ENCODE peak calls at places on chromosomes 2 and 18, in nine cellular contexts. One of them, this sample, is unnamed.

GRCh38 chr2:172088245-172089004 is 3.1 kb downstream of the DLX1 start:
- DNase-seq in choroid plexus epithelial cell: no peak
- DNase-seq in cardiac muscle cell: no peak
- DNase-seq in HepG2: no peak
- DNase-seq in ovary: peak
- DNase-seq in AG10803: no peak
- DNase-seq in tibial nerve: no peak
- DNase-seq in lower lobe of right lung: peak
- DNase-seq in cardiac fibroblast: no peak
- DNase-seq in this sample: no peak

GRCh38 chr2:69644506-69644979 is 1.0 kb upstream of the AAK1 start:
- DNase-seq in choroid plexus epithelial cell: no peak
- DNase-seq in cardiac muscle cell: no peak
- DNase-seq in HepG2: no peak
- DNase-seq in ovary: no peak
- DNase-seq in AG10803: no peak
- DNase-seq in tibial nerve: no peak
- DNase-seq in lower lobe of right lung: no peak
- DNase-seq in cardiac fibroblast: no peak
- DNase-seq in this sample: no peak

GRCh38 chr18:6606411-6607085 is 123.0 kb upstream of the ARHGAP28 start:
- DNase-seq in choroid plexus epithelial cell: no peak
- DNase-seq in cardiac muscle cell: no peak
- DNase-seq in HepG2: no peak
- DNase-seq in ovary: no peak
- DNase-seq in AG10803: no peak
- DNase-seq in tibial nerve: no peak
- DNase-seq in lower lobe of right lung: no peak
- DNase-seq in cardiac fibroblast: no peak
- DNase-seq in this sample: no peak

GRCh38 chr2:207121784-207122183 is 44.0 kb downstream of the KLF7 start:
- DNase-seq in choroid plexus epithelial cell: peak
- DNase-seq in cardiac muscle cell: no peak
- DNase-seq in HepG2: no peak
- DNase-seq in ovary: no peak
- DNase-seq in AG10803: peak
- DNase-seq in tibial nerve: no peak
- DNase-seq in lower lobe of right lung: no peak
- DNase-seq in cardiac fibroblast: peak
- DNase-seq in this sample: no peak

GRCh38 chr2:174716785-174717184 is 47.5 kb downstream of the CHRNA1 start:
- DNase-seq in choroid plexus epithelial cell: no peak
- DNase-seq in cardiac muscle cell: no peak
- DNase-seq in HepG2: no peak
- DNase-seq in ovary: no peak
- DNase-seq in AG10803: no peak
- DNase-seq in tibial nerve: no peak
- DNase-seq in lower lobe of right lung: no peak
- DNase-seq in cardiac fibroblast: no peak
- DNase-seq in this sample: no peak

GRCh38 chr2:54558188-54558975 is 102.3 kb downstream of the SPTBN1 start:
- DNase-seq in choroid plexus epithelial cell: peak
- DNase-seq in cardiac muscle cell: peak
- DNase-seq in HepG2: peak
- DNase-seq in ovary: peak
- DNase-seq in AG10803: peak
- DNase-seq in tibial nerve: peak
- DNase-seq in lower lobe of right lung: peak
- DNase-seq in cardiac fibroblast: peak
- DNase-seq in this sample: peak

GRCh38 chr2:219252900-219253752 is at the start of gene TUBA4B:
- DNase-seq in choroid plexus epithelial cell: no peak
- DNase-seq in cardiac muscle cell: no peak
- DNase-seq in HepG2: no peak
- DNase-seq in ovary: peak
- DNase-seq in AG10803: no peak
- DNase-seq in tibial nerve: no peak
- DNase-seq in lower lobe of right lung: peak
- DNase-seq in cardiac fibroblast: peak
- DNase-seq in this sample: peak

GRCh38 chr2:44748-45341 is 1.5 kb downstream of the FAM110C start:
- DNase-seq in choroid plexus epithelial cell: no peak
- DNase-seq in cardiac muscle cell: no peak
- DNase-seq in HepG2: no peak
- DNase-seq in ovary: no peak
- DNase-seq in AG10803: no peak
- DNase-seq in tibial nerve: no peak
- DNase-seq in lower lobe of right lung: peak
- DNase-seq in cardiac fibroblast: no peak
- DNase-seq in this sample: no peak

GRCh38 chr18:61578846-61579245 is 245.6 kb downstream of the CDH20 start:
- DNase-seq in choroid plexus epithelial cell: no peak
- DNase-seq in cardiac muscle cell: no peak
- DNase-seq in HepG2: no peak
- DNase-seq in ovary: no peak
- DNase-seq in AG10803: no peak
- DNase-seq in tibial nerve: no peak
- DNase-seq in lower lobe of right lung: no peak
- DNase-seq in cardiac fibroblast: no peak
- DNase-seq in this sample: no peak

GRCh38 chr2:189000221-189000620 is 26.0 kb downstream of the COL3A1 start:
- DNase-seq in choroid plexus epithelial cell: no peak
- DNase-seq in cardiac muscle cell: no peak
- DNase-seq in HepG2: no peak
- DNase-seq in ovary: no peak
- DNase-seq in AG10803: no peak
- DNase-seq in tibial nerve: no peak
- DNase-seq in lower lobe of right lung: no peak
- DNase-seq in cardiac fibroblast: no peak
- DNase-seq in this sample: no peak

GRCh38 chr2:61538920-61539559 is 884 bp upstream of the XPO1 start:
- DNase-seq in choroid plexus epithelial cell: peak
- DNase-seq in cardiac muscle cell: no peak
- DNase-seq in HepG2: peak
- DNase-seq in ovary: no peak
- DNase-seq in AG10803: peak
- DNase-seq in tibial nerve: peak
- DNase-seq in lower lobe of right lung: no peak
- DNase-seq in cardiac fibroblast: peak
- DNase-seq in this sample: no peak

DNA sequence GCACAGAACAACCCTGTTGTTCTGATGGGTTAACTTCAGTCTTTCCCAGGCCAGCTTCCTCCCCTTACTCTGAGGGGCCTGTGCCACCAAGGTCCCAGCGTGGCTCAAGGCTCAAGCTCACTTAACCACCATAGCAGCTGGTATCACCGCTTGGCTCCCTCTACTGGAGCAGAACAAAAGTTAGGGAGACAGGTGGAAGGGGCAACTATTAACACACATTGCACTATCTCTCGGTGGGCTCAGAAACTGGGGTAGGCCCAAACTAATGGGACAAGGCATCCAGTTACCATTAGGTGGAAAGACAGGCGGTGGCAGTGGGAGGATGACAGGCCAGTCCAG is 88.7 kb upstream of the ATL2 start:
- DNase-seq in choroid plexus epithelial cell: peak
- DNase-seq in cardiac muscle cell: peak
- DNase-seq in HepG2: peak
- DNase-seq in ovary: no peak
- DNase-seq in AG10803: peak
- DNase-seq in tibial nerve: peak
- DNase-seq in lower lobe of right lung: no peak
- DNase-seq in cardiac fibroblast: peak
- DNase-seq in this sample: no peak
- TF ChIP-seq CTCF in choroid plexus epithelial cell: peak
- TF ChIP-seq CTCF in cardiac muscle cell: peak
- TF ChIP-seq CTCF in HepG2: peak
- TF ChIP-seq CTCF in ovary: no peak
- TF ChIP-seq CTCF in AG10803: peak
- TF ChIP-seq CTCF in tibial nerve: peak
- TF ChIP-seq CTCF in lower lobe of right lung: peak
- TF ChIP-seq CTCF in cardiac fibroblast: peak
- TF ChIP-seq CTCF in this sample: no peak

DNA sequence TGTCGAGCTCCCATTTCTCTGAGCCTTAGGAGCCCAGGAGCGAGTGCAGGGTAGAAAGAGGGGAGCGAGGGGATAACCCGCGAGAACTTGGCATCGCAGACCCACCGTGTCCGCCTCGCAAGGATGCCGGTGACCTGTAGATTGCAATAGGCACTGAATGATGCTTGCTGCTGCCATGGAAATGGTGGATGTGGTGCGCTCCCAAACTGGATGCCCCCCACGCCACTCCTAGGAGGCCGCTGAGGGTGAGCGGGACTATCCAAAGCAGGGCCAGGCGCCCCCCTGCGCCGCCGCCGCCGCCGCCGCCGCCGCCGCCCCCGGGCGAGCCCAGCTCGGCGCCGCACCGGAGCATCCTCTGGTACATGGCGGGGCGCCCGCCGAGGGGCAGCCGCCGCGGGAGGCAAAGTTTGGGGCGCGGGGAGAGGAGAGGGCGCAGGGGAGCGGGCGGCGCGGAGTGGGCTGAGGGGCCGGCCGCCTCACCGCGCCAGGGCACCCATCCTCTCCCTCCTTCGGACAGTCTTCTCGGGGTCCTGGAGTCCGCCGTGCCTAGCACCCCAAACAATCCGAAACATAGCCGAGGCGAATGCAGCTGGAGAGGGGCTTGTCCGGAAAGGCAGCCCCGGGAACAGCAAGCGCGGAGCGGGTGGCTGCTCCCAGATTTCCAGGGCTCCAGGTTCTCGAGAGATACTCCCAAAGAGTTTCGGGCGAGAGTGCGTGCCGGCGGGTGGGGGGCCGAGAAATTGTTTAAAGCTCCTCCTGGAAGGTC is 685.2 kb downstream of the NRXN1 start:
- DNase-seq in choroid plexus epithelial cell: no peak
- DNase-seq in cardiac muscle cell: peak
- DNase-seq in HepG2: no peak
- DNase-seq in ovary: no peak
- DNase-seq in AG10803: no peak
- DNase-seq in tibial nerve: no peak
- DNase-seq in lower lobe of right lung: no peak
- DNase-seq in cardiac fibroblast: no peak
- DNase-seq in this sample: no peak
- H3K4me3 ChIP-seq in choroid plexus epithelial cell: no peak
- H3K4me3 ChIP-seq in cardiac muscle cell: peak
- H3K4me3 ChIP-seq in HepG2: no peak
- H3K4me3 ChIP-seq in ovary: no peak
- H3K4me3 ChIP-seq in AG10803: no peak
- H3K4me3 ChIP-seq in tibial nerve: no peak
- H3K4me3 ChIP-seq in lower lobe of right lung: peak
- H3K4me3 ChIP-seq in cardiac fibroblast: no peak
- H3K4me3 ChIP-seq in this sample: no peak

GRCh38 chr2:88959480-88960204 is 268.2 kb downstream of the RPIA start:
- DNase-seq in choroid plexus epithelial cell: peak
- DNase-seq in cardiac muscle cell: no peak
- DNase-seq in HepG2: no peak
- DNase-seq in ovary: no peak
- DNase-seq in AG10803: peak
- DNase-seq in tibial nerve: no peak
- DNase-seq in lower lobe of right lung: no peak
- DNase-seq in cardiac fibroblast: peak
- DNase-seq in this sample: no peak
- TF ChIP-seq CTCF in choroid plexus epithelial cell: peak
- TF ChIP-seq CTCF in cardiac muscle cell: peak
- TF ChIP-seq CTCF in HepG2: no peak
- TF ChIP-seq CTCF in ovary: no peak
- TF ChIP-seq CTCF in AG10803: no peak
- TF ChIP-seq CTCF in tibial nerve: no peak
- TF ChIP-seq CTCF in lower lobe of right lung: no peak
- TF ChIP-seq CTCF in cardiac fibroblast: no peak
- TF ChIP-seq CTCF in this sample: no peak

DNA sequence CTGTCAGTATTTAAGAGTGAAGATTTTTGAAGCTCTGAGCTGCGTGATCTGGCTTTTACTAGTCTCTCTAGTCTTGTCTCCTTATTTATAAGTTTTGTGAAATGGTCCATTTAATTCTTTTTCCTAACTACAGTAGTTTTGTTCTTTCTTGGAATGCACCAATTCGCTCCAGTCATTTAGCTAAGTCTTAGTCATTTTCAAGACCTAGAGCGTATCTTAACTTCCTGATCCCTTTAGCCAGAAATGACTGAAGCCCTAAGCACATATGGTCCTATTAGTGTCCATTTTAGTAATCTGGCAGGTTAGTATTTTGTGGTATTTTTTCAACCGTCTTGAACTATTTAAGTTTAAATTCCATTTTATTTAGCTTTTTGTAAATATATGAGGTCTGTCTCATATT is 3.6 kb downstream of the BIRC6 start:
- DNase-seq in choroid plexus epithelial cell: peak
- DNase-seq in cardiac muscle cell: no peak
- DNase-seq in HepG2: no peak
- DNase-seq in ovary: no peak
- DNase-seq in AG10803: peak
- DNase-seq in tibial nerve: no peak
- DNase-seq in lower lobe of right lung: no peak
- DNase-seq in cardiac fibroblast: peak
- DNase-seq in this sample: no peak
- H3K4me3 ChIP-seq in choroid plexus epithelial cell: no peak
- H3K4me3 ChIP-seq in cardiac muscle cell: no peak
- H3K4me3 ChIP-seq in HepG2: peak
- H3K4me3 ChIP-seq in ovary: no peak
- H3K4me3 ChIP-seq in AG10803: no peak
- H3K4me3 ChIP-seq in tibial nerve: no peak
- H3K4me3 ChIP-seq in lower lobe of right lung: no peak
- H3K4me3 ChIP-seq in cardiac fibroblast: no peak
- H3K4me3 ChIP-seq in this sample: no peak

GRCh38 chr2:112580084-112580483 is 4.3 kb upstream of the CHCHD5 start:
- DNase-seq in choroid plexus epithelial cell: no peak
- DNase-seq in cardiac muscle cell: no peak
- DNase-seq in HepG2: no peak
- DNase-seq in ovary: no peak
- DNase-seq in AG10803: no peak
- DNase-seq in tibial nerve: no peak
- DNase-seq in lower lobe of right lung: no peak
- DNase-seq in cardiac fibroblast: no peak
- DNase-seq in this sample: no peak

GRCh38 chr2:112582314-112582746 is 2.1 kb upstream of the CHCHD5 start:
- DNase-seq in choroid plexus epithelial cell: peak
- DNase-seq in cardiac muscle cell: peak
- DNase-seq in HepG2: peak
- DNase-seq in ovary: no peak
- DNase-seq in AG10803: peak
- DNase-seq in tibial nerve: peak
- DNase-seq in lower lobe of right lung: no peak
- DNase-seq in cardiac fibroblast: peak
- DNase-seq in this sample: no peak

GRCh38 chr2:112579280-112579679 is 5.1 kb upstream of the CHCHD5 start:
- DNase-seq in choroid plexus epithelial cell: peak
- DNase-seq in cardiac muscle cell: no peak
- DNase-seq in HepG2: no peak
- DNase-seq in ovary: no peak
- DNase-seq in AG10803: peak
- DNase-seq in tibial nerve: no peak
- DNase-seq in lower lobe of right lung: no peak
- DNase-seq in cardiac fibroblast: peak
- DNase-seq in this sample: no peak

GRCh38 chr2:112572005-112572404 is 12.4 kb upstream of the CHCHD5 start:
- DNase-seq in choroid plexus epithelial cell: no peak
- DNase-seq in cardiac muscle cell: no peak
- DNase-seq in HepG2: no peak
- DNase-seq in ovary: no peak
- DNase-seq in AG10803: no peak
- DNase-seq in tibial nerve: no peak
- DNase-seq in lower lobe of right lung: no peak
- DNase-seq in cardiac fibroblast: no peak
- DNase-seq in this sample: no peak

GRCh38 chr2:112577756-112578155 is 6.7 kb upstream of the CHCHD5 start:
- DNase-seq in choroid plexus epithelial cell: peak
- DNase-seq in cardiac muscle cell: peak
- DNase-seq in HepG2: no peak
- DNase-seq in ovary: no peak
- DNase-seq in AG10803: peak
- DNase-seq in tibial nerve: no peak
- DNase-seq in lower lobe of right lung: no peak
- DNase-seq in cardiac fibroblast: peak
- DNase-seq in this sample: no peak
- TF ChIP-seq CTCF in choroid plexus epithelial cell: peak
- TF ChIP-seq CTCF in cardiac muscle cell: peak
- TF ChIP-seq CTCF in HepG2: peak
- TF ChIP-seq CTCF in ovary: no peak
- TF ChIP-seq CTCF in AG10803: peak
- TF ChIP-seq CTCF in tibial nerve: no peak
- TF ChIP-seq CTCF in lower lobe of right lung: no peak
- TF ChIP-seq CTCF in cardiac fibroblast: peak
- TF ChIP-seq CTCF in this sample: no peak